ENCODE peak calls at places on chromosome 7, in eight cellular contexts. P is cardiac fibroblast, A is breast epithelium, R is mammary epithelial cell, W is AG04449, I is kidney epithelial cell, S is adrenal gland, Y is left ventricle myocardium inferior. Z is an unnamed sample.

GRCh38 chr7:51069411-51070083 is 247.1 kb downstream of the COBL start:
- DNase-seq in I (no peak), R (peak; percentile 78), Y (no peak), P (peak; percentile 9), S (no peak), A (peak; percentile 49), W (no peak), Z (no peak)

GRCh38 chr7:132828502-132828901 is 252.2 kb upstream of the PLXNA4 start:
- DNase-seq in I (no peak), R (no peak), P (no peak), A (no peak), Y (no peak), W (no peak), S (no peak), Z (no peak)

GRCh38 chr7:135536160-135536559 is 21.6 kb upstream of the NUP205 start:
- DNase-seq in R (peak; percentile 77), W (no peak), Y (no peak), A (no peak), S (peak; percentile 49), I (no peak), P (peak; percentile 94), Z (no peak)

GRCh38 chr7:24445041-24445440 is 128.2 kb upstream of the PALS2 start:
- DNase-seq in S (no peak), Y (no peak), A (no peak), R (no peak), W (no peak), I (no peak), P (no peak), Z (no peak)

GRCh38 chr7:78873117-78873516 is 580.4 kb downstream of the MAGI2 start:
- DNase-seq in I (no peak), A (no peak), S (no peak), R (no peak), W (no peak), Y (no peak), P (no peak), Z (no peak)

GRCh38 chr7:136146925-136147324 is 169.8 kb upstream of the MTPN start:
- DNase-seq in W (no peak), S (no peak), I (no peak), A (no peak), Y (no peak), R (no peak), P (no peak), Z (no peak)

GRCh38 chr7:11742496-11742895 is 89.5 kb downstream of the THSD7A start:
- DNase-seq in I (no peak), W (no peak), R (no peak), A (no peak), Y (no peak), S (peak; percentile 22), P (no peak), Z (no peak)

GRCh38 chr7:50851451-50851850 is 68.8 kb upstream of the GRB10 start:
- DNase-seq in R (no peak), Y (no peak), W (no peak), P (peak; percentile 78), I (no peak), S (no peak), A (no peak), Z (no peak)

GRCh38 chr7:26404189-26404996 is 112.7 kb downstream of the SNX10 start:
- DNase-seq in W (no peak), I (no peak), P (no peak), Y (no peak), R (no peak), A (no peak), S (no peak), Z (no peak)

GRCh38 chr7:157235357-157236018 is 96.8 kb downstream of the UBE3C start:
- DNase-seq in A (no peak), S (no peak), Y (no peak), R (peak; percentile 21), W (no peak), P (no peak), I (no peak), Z (no peak)

GRCh38 chr7:157241631-157242030 is 95.2 kb upstream of the DNAJB6 start:
- DNase-seq in R (no peak), I (no peak), S (no peak), P (no peak), Y (no peak), W (no peak), A (no peak), Z (no peak)

GRCh38 chr7:157239571-157240270 is 97.1 kb upstream of the DNAJB6 start:
- DNase-seq in W (no peak), R (no peak), A (no peak), S (no peak), I (no peak), Y (no peak), P (no peak), Z (no peak)

GRCh38 chr7:157234271-157234670 is 95.5 kb downstream of the UBE3C start:
- DNase-seq in A (no peak), Y (no peak), R (no peak), P (no peak), I (no peak), S (no peak), W (no peak), Z (no peak)

GRCh38 chr7:157238087-157238486 is 98.7 kb upstream of the DNAJB6 start:
- DNase-seq in I (no peak), P (no peak), S (no peak), R (no peak), W (no peak), Y (no peak), A (no peak), Z (no peak)
- TF ChIP-seq CTCF in I (peak; percentile 20), P (peak; percentile 32), S (no peak), R (peak; percentile 33), W (no peak), Y (no peak), A (no peak), Z (no peak)

GRCh38 chr7:140348161-140348849 is 50.0 kb downstream of the SLC37A3 start:
- DNase-seq in W (peak; percentile 53), P (peak; percentile 36), S (no peak), I (no peak), A (no peak), Y (no peak), R (no peak), Z (no peak)

GRCh38 chr7:140350056-140350455 is 48.3 kb downstream of the SLC37A3 start:
- DNase-seq in W (no peak), R (no peak), Y (no peak), I (no peak), A (no peak), P (no peak), S (no peak), Z (no peak)

GRCh38 chr7:140347218-140347617 is 51.1 kb downstream of the SLC37A3 start:
- DNase-seq in Y (no peak), A (no peak), W (no peak), S (no peak), R (no peak), I (no peak), P (no peak), Z (no peak)

GRCh38 chr7:140345426-140345825 is 52.9 kb downstream of the SLC37A3 start:
- DNase-seq in A (no peak), I (no peak), R (no peak), Y (no peak), P (no peak), S (no peak), W (no peak), Z (no peak)

DNA sequence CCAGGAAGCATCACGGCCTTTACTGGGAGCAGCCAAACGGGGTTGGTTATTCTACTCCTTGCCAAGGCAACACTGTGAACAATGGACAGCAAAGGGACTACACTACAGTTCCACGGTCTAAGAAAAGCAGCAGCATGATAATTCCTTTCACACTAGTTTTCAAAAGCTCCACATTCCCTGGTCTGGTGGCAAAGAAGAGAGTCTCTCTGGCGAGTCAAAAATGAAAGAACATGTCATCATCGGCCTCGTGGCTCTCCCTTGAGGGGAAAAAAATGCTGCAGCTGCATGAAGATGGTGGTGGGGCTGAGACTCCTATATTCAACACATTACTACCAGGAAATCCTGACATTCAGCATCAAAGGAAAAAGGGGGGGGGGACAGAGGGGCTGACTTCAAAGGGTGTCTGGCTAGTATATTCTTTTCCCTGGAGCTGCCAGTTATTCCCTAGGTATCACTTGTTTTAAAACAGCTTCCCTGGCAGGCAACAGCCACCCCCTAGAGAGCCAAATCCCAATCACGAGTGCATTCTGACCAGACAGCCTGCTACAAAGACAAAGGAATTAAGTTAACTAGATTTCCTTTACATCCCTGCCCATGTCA is 49.1 kb downstream of the SLC37A3 start:
- DNase-seq in S (no peak), R (no peak), A (no peak), P (peak; percentile 39), I (no peak), W (no peak), Y (no peak), Z (no peak)
- H3K4me3 ChIP-seq in S (no peak overlapping the region), R (no peak overlapping the region), A (no peak overlapping the region), P (no peak overlapping the region), I (no peak overlapping the region), W (peak overlapping the region; percentile 18), Y (peak overlapping the region; percentile 30), Z (no peak overlapping the region)

GRCh38 chr7:20647908-20648776 is 32.7 kb downstream of the ABCB5 start:
- DNase-seq in P (peak; percentile 20), R (peak; percentile 22), A (no peak), I (no peak), S (no peak), Y (no peak), W (no peak), Z (no peak)
- TF ChIP-seq CTCF in P (peak; percentile 31), R (peak; percentile 62), A (no peak), I (peak; percentile 73), S (no peak), Y (peak; percentile 46), W (no peak), Z (peak; percentile 12)

GRCh38 chr7:106775975-106776607 is 89.0 kb upstream of the PIK3CG start:
- DNase-seq in A (no peak), R (no peak), S (no peak), P (no peak), I (no peak), Y (no peak), W (no peak), Z (no peak)

GRCh38 chr7:106775552-106775936 is 89.5 kb upstream of the PIK3CG start:
- DNase-seq in W (no peak), P (peak; percentile 57), R (peak; percentile 87), Y (no peak), I (peak; percentile 61), S (peak; percentile 25), A (no peak), Z (no peak)

GRCh38 chr7:106774213-106774767 is 90.8 kb upstream of the PIK3CG start:
- DNase-seq in R (no peak), Y (no peak), W (no peak), A (no peak), P (no peak), I (no peak), S (no peak), Z (no peak)

GRCh38 chr7:106773228-106773627 is 91.9 kb upstream of the PIK3CG start:
- DNase-seq in P (no peak), I (no peak), R (no peak), Y (no peak), W (no peak), S (no peak), A (no peak), Z (no peak)

DNA sequence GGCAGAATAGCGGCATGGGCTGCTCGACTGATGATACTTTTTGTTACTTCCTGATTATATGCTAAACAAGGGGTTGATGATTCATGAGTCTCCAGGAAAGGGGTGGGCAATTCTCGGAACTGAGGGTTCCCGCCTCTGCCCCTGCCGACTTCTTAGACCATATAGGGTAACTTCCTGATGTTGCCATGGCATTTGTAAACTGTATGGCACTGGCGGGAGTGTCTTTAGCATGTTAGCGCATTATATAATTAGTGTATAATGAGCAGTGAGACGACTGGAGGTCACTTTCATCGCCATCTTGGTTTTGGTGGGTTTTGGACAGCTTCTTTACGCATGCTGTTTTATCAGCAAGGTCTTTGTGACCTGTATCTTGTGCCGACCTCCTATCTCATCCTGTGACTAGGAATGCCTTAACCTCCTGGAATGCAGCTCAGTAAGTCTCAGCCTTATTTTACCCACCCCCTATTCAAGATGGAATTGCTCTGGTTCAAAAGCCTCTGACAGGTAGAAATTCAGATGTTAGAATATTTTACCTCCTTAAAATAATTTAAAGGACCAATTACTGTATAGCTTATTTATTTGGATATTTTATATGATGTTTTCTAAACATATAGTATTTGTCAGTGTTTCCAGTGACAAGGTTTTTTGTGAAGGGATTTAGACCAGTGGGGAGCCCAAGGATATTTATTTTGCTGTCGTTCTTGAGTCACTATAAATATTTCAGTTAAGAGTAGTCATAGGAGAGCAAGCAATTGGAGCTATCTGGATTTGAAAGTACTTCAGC is 90.1 kb upstream of the PIK3CG start:
- DNase-seq in W (no peak), R (no peak), I (no peak), Y (no peak), P (peak; percentile 56), A (no peak), S (no peak), Z (no peak)
- H3K4me3 ChIP-seq in W (no peak overlapping the region), R (no peak overlapping the region), I (no peak overlapping the region), Y (no peak overlapping the region), P (peak overlapping the region; percentile 19), A (no peak overlapping the region), S (no peak overlapping the region), Z (no peak overlapping the region)